ENCODE peak calls at places on chromosomes 5 and 9, in four cellular contexts. One of them, this sample, is unnamed.

GRCh38 chr5:13660072-13660471 is 284.4 kb downstream of the DNAH5 start:
- DNase-seq in left ventricle myocardium inferior: no peak
- DNase-seq in GM20000: no peak
- DNase-seq in mesothelial cell of epicardium: no peak
- DNase-seq in this sample: no peak

GRCh38 chr5:57231607-57232006 is 57.7 kb downstream of the GPBP1 start:
- DNase-seq in left ventricle myocardium inferior: no peak
- DNase-seq in GM20000: no peak
- DNase-seq in mesothelial cell of epicardium: no peak
- DNase-seq in this sample: no peak

GRCh38 chr5:53576674-53577073 is 16.2 kb downstream of the NDUFS4 start:
- DNase-seq in left ventricle myocardium inferior: no peak
- DNase-seq in GM20000: no peak
- DNase-seq in mesothelial cell of epicardium: no peak
- DNase-seq in this sample: no peak

GRCh38 chr5:60677831-60678664 is 21.9 kb downstream of the DEPDC1B start:
- DNase-seq in left ventricle myocardium inferior: no peak
- DNase-seq in GM20000: peak
- DNase-seq in mesothelial cell of epicardium: no peak
- DNase-seq in this sample: no peak

GRCh38 chr9:98657897-98658296 is 50.8 kb downstream of the GABBR2 start:
- DNase-seq in left ventricle myocardium inferior: no peak
- DNase-seq in GM20000: no peak
- DNase-seq in mesothelial cell of epicardium: no peak
- DNase-seq in this sample: no peak

GRCh38 chr9:127397722-127398647 is 1.0 kb downstream of the SLC2A8 start:
- DNase-seq in left ventricle myocardium inferior: peak
- DNase-seq in GM20000: peak
- DNase-seq in mesothelial cell of epicardium: peak
- DNase-seq in this sample: peak

GRCh38 chr5:174338204-174339010 is 292.9 kb downstream of the NSG2 start:
- DNase-seq in left ventricle myocardium inferior: no peak
- DNase-seq in GM20000: no peak
- DNase-seq in mesothelial cell of epicardium: peak
- DNase-seq in this sample: no peak

GRCh38 chr5:21806943-21807342 is 1046.2 kb downstream of the CDH12 start:
- DNase-seq in left ventricle myocardium inferior: no peak
- DNase-seq in GM20000: no peak
- DNase-seq in mesothelial cell of epicardium: no peak
- DNase-seq in this sample: no peak

GRCh38 chr5:112921031-112921832 is 795 bp downstream of the REEP5 start:
- DNase-seq in left ventricle myocardium inferior: peak
- DNase-seq in GM20000: peak
- DNase-seq in mesothelial cell of epicardium: peak
- DNase-seq in this sample: peak

GRCh38 chr5:133741818-133742355 is 129.5 kb upstream of the FSTL4 start:
- DNase-seq in left ventricle myocardium inferior: no peak
- DNase-seq in GM20000: no peak
- DNase-seq in mesothelial cell of epicardium: no peak
- DNase-seq in this sample: no peak

GRCh38 chr5:76615759-76616158 is 7.4 kb downstream of the F2RL2 start:
- DNase-seq in left ventricle myocardium inferior: no peak
- DNase-seq in GM20000: no peak
- DNase-seq in mesothelial cell of epicardium: no peak
- DNase-seq in this sample: no peak

GRCh38 chr5:38871790-38872551 is 26.2 kb downstream of the OSMR start:
- DNase-seq in left ventricle myocardium inferior: no peak
- DNase-seq in GM20000: no peak
- DNase-seq in mesothelial cell of epicardium: no peak
- DNase-seq in this sample: no peak

GRCh38 chr9:130156672-130157071 is 15.5 kb upstream of the NCS1 start:
- DNase-seq in left ventricle myocardium inferior: no peak
- DNase-seq in GM20000: no peak
- DNase-seq in mesothelial cell of epicardium: no peak
- DNase-seq in this sample: no peak
- TF ChIP-seq CTCF in left ventricle myocardium inferior: no peak
- TF ChIP-seq CTCF in GM20000: no peak
- TF ChIP-seq CTCF in mesothelial cell of epicardium: no peak
- TF ChIP-seq CTCF in this sample: no peak

GRCh38 chr9:19551124-19551929 is 142.5 kb downstream of the ACER2 start:
- DNase-seq in left ventricle myocardium inferior: no peak
- DNase-seq in GM20000: peak
- DNase-seq in mesothelial cell of epicardium: no peak
- DNase-seq in this sample: peak
- TF ChIP-seq CTCF in left ventricle myocardium inferior: no peak
- TF ChIP-seq CTCF in GM20000: no peak
- TF ChIP-seq CTCF in mesothelial cell of epicardium: no peak
- TF ChIP-seq CTCF in this sample: no peak

GRCh38 chr5:86880785-86881492 is 263.2 kb downstream of the COX7C start:
- DNase-seq in left ventricle myocardium inferior: no peak
- DNase-seq in GM20000: peak
- DNase-seq in mesothelial cell of epicardium: no peak
- DNase-seq in this sample: peak
- TF ChIP-seq CTCF in left ventricle myocardium inferior: peak
- TF ChIP-seq CTCF in GM20000: peak
- TF ChIP-seq CTCF in mesothelial cell of epicardium: peak
- TF ChIP-seq CTCF in this sample: peak

DNA sequence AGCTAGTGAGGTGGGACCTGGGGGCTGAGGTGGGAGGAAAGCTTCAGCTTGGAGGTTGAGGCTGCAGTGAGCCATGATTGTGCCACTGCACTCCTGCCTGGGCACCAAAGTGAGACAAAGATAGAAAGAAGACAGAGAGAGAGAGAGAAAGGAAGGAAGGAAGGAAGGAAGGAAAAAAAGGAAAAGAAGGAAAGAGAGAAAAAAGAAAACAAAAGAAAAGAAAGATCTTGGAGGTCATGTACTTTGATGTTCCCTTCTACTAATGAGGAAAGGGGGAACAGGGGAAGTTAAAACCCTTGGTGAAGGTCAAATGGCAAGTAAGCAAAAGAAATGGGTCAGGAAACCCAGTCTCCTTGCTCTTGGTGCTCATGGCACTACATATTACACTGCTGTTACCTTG is 2.4 kb upstream of the RAI14 start:
- DNase-seq in left ventricle myocardium inferior: no peak
- DNase-seq in GM20000: no peak
- DNase-seq in mesothelial cell of epicardium: no peak
- DNase-seq in this sample: no peak
- TF ChIP-seq CTCF in left ventricle myocardium inferior: no peak
- TF ChIP-seq CTCF in GM20000: no peak
- TF ChIP-seq CTCF in mesothelial cell of epicardium: no peak
- TF ChIP-seq CTCF in this sample: no peak

GRCh38 chr9:4296217-4296616 is 3.7 kb downstream of the GLIS3 start:
- DNase-seq in left ventricle myocardium inferior: no peak
- DNase-seq in GM20000: no peak
- DNase-seq in mesothelial cell of epicardium: no peak
- DNase-seq in this sample: no peak
- TF ChIP-seq CTCF in left ventricle myocardium inferior: no peak
- TF ChIP-seq CTCF in GM20000: no peak
- TF ChIP-seq CTCF in mesothelial cell of epicardium: no peak
- TF ChIP-seq CTCF in this sample: no peak

GRCh38 chr5:75049581-75050274 is 2.6 kb downstream of the GCNT4 start:
- DNase-seq in left ventricle myocardium inferior: peak
- DNase-seq in GM20000: peak
- DNase-seq in mesothelial cell of epicardium: no peak
- DNase-seq in this sample: peak
- TF ChIP-seq CTCF in left ventricle myocardium inferior: peak
- TF ChIP-seq CTCF in GM20000: peak
- TF ChIP-seq CTCF in mesothelial cell of epicardium: no peak
- TF ChIP-seq CTCF in this sample: peak

GRCh38 chr9:80596576-80596975 is 1024.8 kb downstream of the TLE4 start:
- DNase-seq in left ventricle myocardium inferior: no peak
- DNase-seq in GM20000: no peak
- DNase-seq in mesothelial cell of epicardium: no peak
- DNase-seq in this sample: no peak

GRCh38 chr9:80592413-80592812 is 1020.6 kb downstream of the TLE4 start:
- DNase-seq in left ventricle myocardium inferior: no peak
- DNase-seq in GM20000: no peak
- DNase-seq in mesothelial cell of epicardium: no peak
- DNase-seq in this sample: no peak

GRCh38 chr9:80595192-80595591 is 1023.4 kb downstream of the TLE4 start:
- DNase-seq in left ventricle myocardium inferior: no peak
- DNase-seq in GM20000: no peak
- DNase-seq in mesothelial cell of epicardium: no peak
- DNase-seq in this sample: no peak
- TF ChIP-seq CTCF in left ventricle myocardium inferior: no peak
- TF ChIP-seq CTCF in GM20000: no peak
- TF ChIP-seq CTCF in mesothelial cell of epicardium: no peak
- TF ChIP-seq CTCF in this sample: no peak